ENCODE peak calls at places on chromosomes 3 and 15, in nine cellular contexts. One of them, this sample, is unnamed.

GRCh38 chr15:63915209-63915887 is 81.6 kb upstream of the HERC1 start:
- DNase-seq in psoas muscle: no peak
- DNase-seq in kidney glomerular epithelial cell: peak; percentile 6
- DNase-seq in activated T-helper 1 cell treated with anti-CD3 and anti-CD28 coated beads, Interleukin-2, amount 50 U/mL, for 16 hours: no peak
- DNase-seq in left cardiac atrium: no peak
- DNase-seq in LoVo: no peak
- DNase-seq in CD4-positive, alpha-beta memory T cell: no peak
- DNase-seq in foreskin keratinocyte: no peak
- DNase-seq in CD8-positive, alpha-beta memory T cell: no peak
- DNase-seq in this sample: no peak

GRCh38 chr15:40182358-40183029 is 21.6 kb downstream of the BUB1B start:
- DNase-seq in foreskin keratinocyte: no peak
- DNase-seq in left cardiac atrium: no peak
- DNase-seq in psoas muscle: no peak
- DNase-seq in CD4-positive, alpha-beta memory T cell: no peak
- DNase-seq in LoVo: no peak
- DNase-seq in activated T-helper 1 cell treated with anti-CD3 and anti-CD28 coated beads, Interleukin-2, amount 50 U/mL, for 16 hours: no peak
- DNase-seq in kidney glomerular epithelial cell: no peak
- DNase-seq in CD8-positive, alpha-beta memory T cell: no peak
- DNase-seq in this sample: no peak

GRCh38 chr3:151468284-151468917 is 7.5 kb upstream of the IGSF10 start:
- DNase-seq in foreskin keratinocyte: peak; percentile 9
- DNase-seq in psoas muscle: no peak
- DNase-seq in activated T-helper 1 cell treated with anti-CD3 and anti-CD28 coated beads, Interleukin-2, amount 50 U/mL, for 16 hours: no peak
- DNase-seq in CD4-positive, alpha-beta memory T cell: peak; percentile 38
- DNase-seq in LoVo: peak; percentile 72
- DNase-seq in kidney glomerular epithelial cell: no peak
- DNase-seq in CD8-positive, alpha-beta memory T cell: peak; percentile 49
- DNase-seq in left cardiac atrium: no peak
- DNase-seq in this sample: peak; percentile 35

GRCh38 chr3:49460188-49460885 is 9.7 kb upstream of the DAG1 start:
- DNase-seq in CD8-positive, alpha-beta memory T cell: no peak
- DNase-seq in psoas muscle: no peak
- DNase-seq in foreskin keratinocyte: no peak
- DNase-seq in CD4-positive, alpha-beta memory T cell: no peak
- DNase-seq in activated T-helper 1 cell treated with anti-CD3 and anti-CD28 coated beads, Interleukin-2, amount 50 U/mL, for 16 hours: no peak
- DNase-seq in left cardiac atrium: no peak
- DNase-seq in LoVo: no peak
- DNase-seq in kidney glomerular epithelial cell: no peak
- DNase-seq in this sample: no peak

GRCh38 chr15:100598655-100599054 is 3.3 kb downstream of the LINS1 start:
- DNase-seq in activated T-helper 1 cell treated with anti-CD3 and anti-CD28 coated beads, Interleukin-2, amount 50 U/mL, for 16 hours: no peak
- DNase-seq in left cardiac atrium: no peak
- DNase-seq in LoVo: no peak
- DNase-seq in foreskin keratinocyte: no peak
- DNase-seq in CD4-positive, alpha-beta memory T cell: no peak
- DNase-seq in kidney glomerular epithelial cell: no peak
- DNase-seq in CD8-positive, alpha-beta memory T cell: no peak
- DNase-seq in psoas muscle: no peak
- DNase-seq in this sample: no peak

GRCh38 chr15:57740048-57740447 is 33.5 kb downstream of the POLR2M start:
- DNase-seq in activated T-helper 1 cell treated with anti-CD3 and anti-CD28 coated beads, Interleukin-2, amount 50 U/mL, for 16 hours: no peak
- DNase-seq in LoVo: no peak
- DNase-seq in left cardiac atrium: no peak
- DNase-seq in kidney glomerular epithelial cell: no peak
- DNase-seq in CD4-positive, alpha-beta memory T cell: no peak
- DNase-seq in psoas muscle: no peak
- DNase-seq in CD8-positive, alpha-beta memory T cell: no peak
- DNase-seq in foreskin keratinocyte: no peak
- DNase-seq in this sample: no peak

GRCh38 chr3:157785071-157785826 is 282.0 kb upstream of the VEPH1 start:
- DNase-seq in left cardiac atrium: no peak
- DNase-seq in activated T-helper 1 cell treated with anti-CD3 and anti-CD28 coated beads, Interleukin-2, amount 50 U/mL, for 16 hours: no peak
- DNase-seq in foreskin keratinocyte: peak; percentile 32
- DNase-seq in kidney glomerular epithelial cell: peak; percentile 79
- DNase-seq in LoVo: peak; percentile 44
- DNase-seq in psoas muscle: peak; percentile 15
- DNase-seq in CD4-positive, alpha-beta memory T cell: no peak
- DNase-seq in CD8-positive, alpha-beta memory T cell: no peak
- DNase-seq in this sample: peak; percentile 82

GRCh38 chr3:22263042-22263441 is 512.0 kb upstream of the ZNF385D start:
- DNase-seq in LoVo: no peak
- DNase-seq in activated T-helper 1 cell treated with anti-CD3 and anti-CD28 coated beads, Interleukin-2, amount 50 U/mL, for 16 hours: no peak
- DNase-seq in foreskin keratinocyte: no peak
- DNase-seq in left cardiac atrium: no peak
- DNase-seq in CD4-positive, alpha-beta memory T cell: no peak
- DNase-seq in CD8-positive, alpha-beta memory T cell: no peak
- DNase-seq in psoas muscle: no peak
- DNase-seq in kidney glomerular epithelial cell: no peak
- DNase-seq in this sample: peak; percentile 59

GRCh38 chr3:177835008-177835407 is 637.7 kb upstream of the TBL1XR1 start:
- DNase-seq in foreskin keratinocyte: peak; percentile 66
- DNase-seq in LoVo: peak; percentile 47
- DNase-seq in CD8-positive, alpha-beta memory T cell: no peak
- DNase-seq in psoas muscle: no peak
- DNase-seq in CD4-positive, alpha-beta memory T cell: no peak
- DNase-seq in kidney glomerular epithelial cell: peak; percentile 83
- DNase-seq in left cardiac atrium: no peak
- DNase-seq in activated T-helper 1 cell treated with anti-CD3 and anti-CD28 coated beads, Interleukin-2, amount 50 U/mL, for 16 hours: no peak
- DNase-seq in this sample: peak; percentile 92

GRCh38 chr3:138441256-138441655 is 6.8 kb downstream of the ESYT3 start:
- DNase-seq in LoVo: no peak
- DNase-seq in psoas muscle: no peak
- DNase-seq in CD8-positive, alpha-beta memory T cell: no peak
- DNase-seq in activated T-helper 1 cell treated with anti-CD3 and anti-CD28 coated beads, Interleukin-2, amount 50 U/mL, for 16 hours: no peak
- DNase-seq in CD4-positive, alpha-beta memory T cell: no peak
- DNase-seq in left cardiac atrium: no peak
- DNase-seq in foreskin keratinocyte: no peak
- DNase-seq in kidney glomerular epithelial cell: no peak
- DNase-seq in this sample: no peak

GRCh38 chr3:179068779-179069530 is 2.7 kb downstream of the ZMAT3 start:
- DNase-seq in LoVo: peak; percentile 17
- DNase-seq in CD8-positive, alpha-beta memory T cell: no peak
- DNase-seq in CD4-positive, alpha-beta memory T cell: peak; percentile 30
- DNase-seq in kidney glomerular epithelial cell: peak; percentile 13
- DNase-seq in activated T-helper 1 cell treated with anti-CD3 and anti-CD28 coated beads, Interleukin-2, amount 50 U/mL, for 16 hours: no peak
- DNase-seq in psoas muscle: no peak
- DNase-seq in left cardiac atrium: no peak
- DNase-seq in foreskin keratinocyte: no peak
- DNase-seq in this sample: no peak

GRCh38 chr15:34038023-34038403 is 991 bp downstream of the AVEN start:
- DNase-seq in LoVo: no peak
- DNase-seq in foreskin keratinocyte: no peak
- DNase-seq in psoas muscle: no peak
- DNase-seq in left cardiac atrium: no peak
- DNase-seq in CD8-positive, alpha-beta memory T cell: no peak
- DNase-seq in activated T-helper 1 cell treated with anti-CD3 and anti-CD28 coated beads, Interleukin-2, amount 50 U/mL, for 16 hours: no peak
- DNase-seq in CD4-positive, alpha-beta memory T cell: no peak
- DNase-seq in kidney glomerular epithelial cell: no peak
- DNase-seq in this sample: no peak

GRCh38 chr3:110614181-110614580 is 457.4 kb upstream of the NECTIN3 start:
- DNase-seq in left cardiac atrium: no peak
- DNase-seq in foreskin keratinocyte: no peak
- DNase-seq in psoas muscle: no peak
- DNase-seq in activated T-helper 1 cell treated with anti-CD3 and anti-CD28 coated beads, Interleukin-2, amount 50 U/mL, for 16 hours: no peak
- DNase-seq in LoVo: no peak
- DNase-seq in kidney glomerular epithelial cell: no peak
- DNase-seq in CD4-positive, alpha-beta memory T cell: no peak
- DNase-seq in CD8-positive, alpha-beta memory T cell: no peak
- DNase-seq in this sample: no peak

GRCh38 chr3:143139786-143140185 is 20.2 kb downstream of the CHST2 start:
- DNase-seq in left cardiac atrium: peak; percentile 76
- DNase-seq in kidney glomerular epithelial cell: no peak
- DNase-seq in CD8-positive, alpha-beta memory T cell: no peak
- DNase-seq in CD4-positive, alpha-beta memory T cell: no peak
- DNase-seq in psoas muscle: peak; percentile 24
- DNase-seq in LoVo: peak; percentile 37
- DNase-seq in activated T-helper 1 cell treated with anti-CD3 and anti-CD28 coated beads, Interleukin-2, amount 50 U/mL, for 16 hours: no peak
- DNase-seq in foreskin keratinocyte: peak; percentile 16
- DNase-seq in this sample: no peak

GRCh38 chr3:30680789-30681188 is 74.4 kb downstream of the TGFBR2 start:
- DNase-seq in psoas muscle: no peak
- DNase-seq in CD4-positive, alpha-beta memory T cell: no peak
- DNase-seq in foreskin keratinocyte: no peak
- DNase-seq in CD8-positive, alpha-beta memory T cell: no peak
- DNase-seq in LoVo: no peak
- DNase-seq in left cardiac atrium: no peak
- DNase-seq in activated T-helper 1 cell treated with anti-CD3 and anti-CD28 coated beads, Interleukin-2, amount 50 U/mL, for 16 hours: no peak
- DNase-seq in kidney glomerular epithelial cell: no peak
- DNase-seq in this sample: no peak

GRCh38 chr15:78200276-78200930 is 34.0 kb downstream of the ACSBG1 start:
- DNase-seq in kidney glomerular epithelial cell: no peak
- DNase-seq in LoVo: no peak
- DNase-seq in left cardiac atrium: no peak
- DNase-seq in psoas muscle: no peak
- DNase-seq in CD4-positive, alpha-beta memory T cell: no peak
- DNase-seq in foreskin keratinocyte: no peak
- DNase-seq in CD8-positive, alpha-beta memory T cell: no peak
- DNase-seq in activated T-helper 1 cell treated with anti-CD3 and anti-CD28 coated beads, Interleukin-2, amount 50 U/mL, for 16 hours: no peak
- DNase-seq in this sample: no peak